ENCODE peak calls at places on chromosomes 1 and 21, in seven cellular contexts. One of them, this sample, is unnamed.

GRCh38 chr1:178491721-178492120 is 5.0 kb downstream of the CLEC20A start:
- DNase-seq in prostate gland: no peak
- DNase-seq in adrenal gland: no peak
- DNase-seq in testis: no peak
- DNase-seq in uterus: no peak
- DNase-seq in Peyer's patch: no peak
- DNase-seq in stomach: no peak
- DNase-seq in this sample: no peak

GRCh38 chr21:42617476-42617875 is 35.9 kb upstream of the PDE9A start:
- DNase-seq in prostate gland: no peak
- DNase-seq in adrenal gland: no peak
- DNase-seq in testis: no peak
- DNase-seq in uterus: no peak
- DNase-seq in Peyer's patch: no peak
- DNase-seq in stomach: no peak
- DNase-seq in this sample: no peak

GRCh38 chr21:31667639-31668038 is 8.1 kb downstream of the SOD1 start:
- DNase-seq in prostate gland: no peak
- DNase-seq in adrenal gland: no peak
- DNase-seq in testis: no peak
- DNase-seq in uterus: no peak
- DNase-seq in Peyer's patch: no peak
- DNase-seq in stomach: no peak
- DNase-seq in this sample: no peak

GRCh38 chr1:154819628-154820590 is 50.2 kb downstream of the KCNN3 start:
- DNase-seq in prostate gland: no peak
- DNase-seq in adrenal gland: peak
- DNase-seq in testis: no peak
- DNase-seq in uterus: no peak
- DNase-seq in Peyer's patch: peak
- DNase-seq in stomach: peak
- DNase-seq in this sample: no peak

GRCh38 chr1:203668401-203668800 is 41.8 kb downstream of the ATP2B4 start:
- DNase-seq in prostate gland: no peak
- DNase-seq in adrenal gland: no peak
- DNase-seq in testis: no peak
- DNase-seq in uterus: no peak
- DNase-seq in Peyer's patch: no peak
- DNase-seq in stomach: no peak
- DNase-seq in this sample: no peak

GRCh38 chr1:218259800-218260199 is 25.3 kb upstream of the RRP15 start:
- DNase-seq in prostate gland: no peak
- DNase-seq in adrenal gland: no peak
- DNase-seq in testis: no peak
- DNase-seq in uterus: no peak
- DNase-seq in Peyer's patch: no peak
- DNase-seq in stomach: no peak
- DNase-seq in this sample: no peak

GRCh38 chr1:110948038-110948810 is 15.5 kb downstream of the LRIF1 start:
- DNase-seq in prostate gland: no peak
- DNase-seq in adrenal gland: no peak
- DNase-seq in testis: no peak
- DNase-seq in uterus: no peak
- DNase-seq in Peyer's patch: no peak
- DNase-seq in stomach: no peak
- DNase-seq in this sample: no peak

GRCh38 chr1:229101011-229101410 is 169.9 kb upstream of the RAB4A start:
- DNase-seq in prostate gland: no peak
- DNase-seq in adrenal gland: no peak
- DNase-seq in testis: no peak
- DNase-seq in uterus: no peak
- DNase-seq in Peyer's patch: no peak
- DNase-seq in stomach: no peak
- DNase-seq in this sample: no peak

GRCh38 chr1:21665711-21666571 is 3.2 kb downstream of the RAP1GAP start:
- DNase-seq in prostate gland: no peak
- DNase-seq in adrenal gland: peak
- DNase-seq in testis: no peak
- DNase-seq in uterus: no peak
- DNase-seq in Peyer's patch: no peak
- DNase-seq in stomach: peak
- DNase-seq in this sample: no peak

GRCh38 chr1:93620841-93621210 is 60.8 kb downstream of the BCAR3 start:
- DNase-seq in prostate gland: no peak
- DNase-seq in adrenal gland: no peak
- DNase-seq in testis: peak
- DNase-seq in uterus: no peak
- DNase-seq in Peyer's patch: no peak
- DNase-seq in stomach: peak
- DNase-seq in this sample: no peak

GRCh38 chr1:185054365-185055060 is 9.2 kb downstream of the RNF2 start:
- DNase-seq in prostate gland: no peak
- DNase-seq in adrenal gland: no peak
- DNase-seq in testis: peak
- DNase-seq in uterus: no peak
- DNase-seq in Peyer's patch: no peak
- DNase-seq in stomach: no peak
- DNase-seq in this sample: no peak

GRCh38 chr1:173869108-173869359 is 854 bp downstream of the ZBTB37 start:
- DNase-seq in prostate gland: no peak
- DNase-seq in adrenal gland: no peak
- DNase-seq in testis: no peak
- DNase-seq in uterus: no peak
- DNase-seq in Peyer's patch: no peak
- DNase-seq in stomach: no peak
- DNase-seq in this sample: no peak

GRCh38 chr1:186236921-186237320 is 138.1 kb downstream of the TPR start:
- DNase-seq in prostate gland: no peak
- DNase-seq in adrenal gland: no peak
- DNase-seq in testis: no peak
- DNase-seq in uterus: no peak
- DNase-seq in Peyer's patch: no peak
- DNase-seq in stomach: no peak
- DNase-seq in this sample: no peak

DNA sequence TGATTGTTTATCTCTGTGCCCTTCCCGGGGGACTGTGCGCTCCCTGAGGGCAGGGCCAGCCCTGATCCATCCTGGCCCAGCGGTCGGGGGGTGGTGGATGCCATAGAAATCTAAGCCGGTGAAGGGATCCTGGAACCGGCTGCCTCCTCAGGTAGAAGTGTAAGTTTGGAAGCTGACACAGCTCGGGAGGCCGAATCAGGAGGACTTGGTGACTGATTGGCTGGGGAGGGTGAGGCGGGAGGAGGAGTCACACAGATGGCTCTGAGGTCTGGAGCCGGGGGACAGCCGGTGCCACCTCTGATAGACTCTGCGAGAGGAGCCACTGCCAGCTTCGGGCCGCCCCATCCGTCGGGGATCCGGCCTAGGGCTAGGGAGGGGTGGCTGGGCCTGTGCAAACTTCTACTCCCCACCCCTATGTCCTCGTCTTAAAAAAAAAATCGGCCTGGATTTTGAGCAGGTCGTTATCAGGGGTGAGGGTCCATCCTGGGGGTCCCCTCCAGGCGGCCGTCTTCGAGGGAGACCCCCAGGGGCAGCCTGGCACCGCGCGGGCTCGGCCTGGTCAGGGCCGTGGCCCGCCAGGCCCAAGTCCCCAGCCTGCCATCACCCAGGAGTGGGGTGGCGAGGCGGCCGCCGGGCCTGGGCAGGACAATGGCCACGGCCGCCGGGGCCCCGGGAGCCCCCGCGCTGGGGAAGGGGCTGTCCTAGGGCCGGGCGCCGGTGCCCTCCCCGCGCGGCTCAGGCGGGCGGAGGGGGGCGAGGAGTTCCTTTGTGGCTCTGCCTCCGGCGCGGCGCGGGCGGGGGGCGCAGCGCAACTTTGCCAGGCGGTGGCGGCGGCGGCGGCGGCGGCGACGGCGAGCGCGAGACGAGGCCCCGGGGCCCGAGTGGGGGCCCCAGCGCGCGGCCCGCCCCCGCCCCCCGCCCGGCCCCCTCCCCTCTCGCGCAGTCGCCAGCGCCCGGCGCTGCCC is 663 bp upstream of the ZNF362 start:
- DNase-seq in prostate gland: peak
- DNase-seq in adrenal gland: peak
- DNase-seq in testis: peak
- DNase-seq in uterus: peak
- DNase-seq in Peyer's patch: peak
- DNase-seq in stomach: peak
- DNase-seq in this sample: peak
- TF ChIP-seq POLR2A in prostate gland: peak
- TF ChIP-seq POLR2A in adrenal gland: peak
- TF ChIP-seq POLR2A in testis: no peak
- TF ChIP-seq POLR2A in uterus: peak
- TF ChIP-seq POLR2A in Peyer's patch: peak
- TF ChIP-seq POLR2A in stomach: no peak
- TF ChIP-seq POLR2A in this sample: no peak

GRCh38 chr1:16082283-16083038 is 9.0 kb upstream of the FAM131C start:
- DNase-seq in prostate gland: peak
- DNase-seq in adrenal gland: peak
- DNase-seq in testis: peak
- DNase-seq in uterus: peak
- DNase-seq in Peyer's patch: peak
- DNase-seq in stomach: peak
- DNase-seq in this sample: peak
- H3K4me3 ChIP-seq in prostate gland: no peak
- H3K4me3 ChIP-seq in adrenal gland: no peak
- H3K4me3 ChIP-seq in testis: no peak
- H3K4me3 ChIP-seq in uterus: no peak
- H3K4me3 ChIP-seq in Peyer's patch: no peak
- H3K4me3 ChIP-seq in stomach: no peak
- H3K4me3 ChIP-seq in this sample: no peak

GRCh38 chr1:151165738-151166505 is at the start of the genes LYSMD1 and SCNM1:
- DNase-seq in prostate gland: peak
- DNase-seq in adrenal gland: peak
- DNase-seq in testis: peak
- DNase-seq in uterus: peak
- DNase-seq in Peyer's patch: peak
- DNase-seq in stomach: peak
- DNase-seq in this sample: peak
- TF ChIP-seq CTCF in prostate gland: peak
- TF ChIP-seq CTCF in adrenal gland: peak
- TF ChIP-seq CTCF in testis: peak
- TF ChIP-seq CTCF in uterus: peak
- TF ChIP-seq CTCF in Peyer's patch: peak
- TF ChIP-seq CTCF in stomach: peak
- TF ChIP-seq CTCF in this sample: no peak

DNA sequence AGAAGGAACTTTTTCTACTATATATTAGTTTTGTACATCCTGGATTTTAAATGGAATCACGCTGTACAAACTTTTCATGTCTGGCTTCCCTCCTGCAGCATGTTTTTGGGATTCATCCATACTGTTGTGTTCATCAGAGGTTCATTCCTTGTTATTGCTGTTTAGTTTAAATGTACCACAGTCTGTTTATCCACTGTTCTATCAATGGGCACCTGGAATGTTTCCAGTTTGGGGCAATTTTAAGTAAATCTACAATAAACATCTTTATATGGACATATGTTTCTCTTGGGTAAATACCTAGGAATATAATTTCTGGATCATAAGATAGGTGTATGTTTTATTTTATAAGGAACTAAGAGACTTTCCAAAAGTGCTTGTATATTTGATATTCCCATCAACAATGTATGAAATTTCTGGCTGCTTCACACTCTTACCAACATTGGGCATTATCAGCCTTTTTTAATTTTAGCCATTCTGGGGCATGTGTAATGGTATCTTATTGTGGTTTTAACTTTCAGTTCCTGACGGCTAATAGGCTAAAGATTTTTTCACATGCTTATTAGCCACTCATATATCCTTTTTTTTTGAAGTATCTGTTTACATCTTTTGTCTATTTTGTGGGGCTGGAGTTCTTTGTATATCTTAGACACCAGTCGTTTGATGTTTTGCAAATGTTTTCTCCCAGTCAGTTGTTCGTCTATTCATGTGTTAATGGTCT is 48.8 kb downstream of the RPS6KC1 start:
- DNase-seq in prostate gland: peak
- DNase-seq in adrenal gland: no peak
- DNase-seq in testis: no peak
- DNase-seq in uterus: no peak
- DNase-seq in Peyer's patch: no peak
- DNase-seq in stomach: no peak
- DNase-seq in this sample: no peak
- TF ChIP-seq POLR2A in prostate gland: no peak
- TF ChIP-seq POLR2A in adrenal gland: no peak
- TF ChIP-seq POLR2A in testis: no peak
- TF ChIP-seq POLR2A in uterus: no peak
- TF ChIP-seq POLR2A in Peyer's patch: no peak
- TF ChIP-seq POLR2A in stomach: no peak
- TF ChIP-seq POLR2A in this sample: no peak

GRCh38 chr1:237181731-237182317 is 139.8 kb downstream of the RYR2 start:
- DNase-seq in prostate gland: no peak
- DNase-seq in adrenal gland: peak
- DNase-seq in testis: no peak
- DNase-seq in uterus: no peak
- DNase-seq in Peyer's patch: no peak
- DNase-seq in stomach: no peak
- DNase-seq in this sample: no peak

GRCh38 chr1:237183963-237184540 is 142.1 kb downstream of the RYR2 start:
- DNase-seq in prostate gland: no peak
- DNase-seq in adrenal gland: no peak
- DNase-seq in testis: no peak
- DNase-seq in uterus: no peak
- DNase-seq in Peyer's patch: no peak
- DNase-seq in stomach: no peak
- DNase-seq in this sample: no peak

GRCh38 chr1:237187854-237188253 is 145.9 kb downstream of the RYR2 start:
- DNase-seq in prostate gland: no peak
- DNase-seq in adrenal gland: no peak
- DNase-seq in testis: no peak
- DNase-seq in uterus: no peak
- DNase-seq in Peyer's patch: no peak
- DNase-seq in stomach: no peak
- DNase-seq in this sample: no peak

GRCh38 chr1:237191403-237191802 is 149.4 kb downstream of the RYR2 start:
- DNase-seq in prostate gland: no peak
- DNase-seq in adrenal gland: no peak
- DNase-seq in testis: no peak
- DNase-seq in uterus: no peak
- DNase-seq in Peyer's patch: no peak
- DNase-seq in stomach: no peak
- DNase-seq in this sample: no peak

GRCh38 chr1:237186733-237187132 is 144.7 kb downstream of the RYR2 start:
- DNase-seq in prostate gland: no peak
- DNase-seq in adrenal gland: no peak
- DNase-seq in testis: peak
- DNase-seq in uterus: no peak
- DNase-seq in Peyer's patch: no peak
- DNase-seq in stomach: no peak
- DNase-seq in this sample: no peak
- H3K4me3 ChIP-seq in prostate gland: no peak
- H3K4me3 ChIP-seq in adrenal gland: no peak
- H3K4me3 ChIP-seq in testis: no peak
- H3K4me3 ChIP-seq in uterus: no peak
- H3K4me3 ChIP-seq in Peyer's patch: no peak
- H3K4me3 ChIP-seq in stomach: no peak
- H3K4me3 ChIP-seq in this sample: no peak